ENCODE peak calls at places on chromosome 18, in four cellular contexts. Z is adipocyte; C is anterior cingulate cortex; G is activated naive CD8-positive, alpha-beta T cell treated with anti-CD3 and anti-CD28 coated beads, Interleukin-2, amount 50 U/mL, for 24 hours. V is an unnamed sample.

GRCh38 chr18:42051411-42051810 is 96.4 kb downstream of the PIK3C3 start:
- DNase-seq in Z (no peak), C (no peak), G (no peak), V (no peak)

GRCh38 chr18:27377251-27377650 is 192.1 kb upstream of the CHST9 start:
- DNase-seq in Z (no peak), C (no peak), G (no peak), V (peak; percentile 88)

GRCh38 chr18:79872423-79872822 is 74.7 kb downstream of the KCNG2 start:
- DNase-seq in Z (peak; percentile 4), C (no peak), G (no peak), V (peak; percentile 44)

GRCh38 chr18:58603365-58604067 is 25.4 kb downstream of the ALPK2 start:
- DNase-seq in Z (peak; percentile 55), C (no peak), G (no peak), V (peak; percentile 46)

GRCh38 chr18:75638597-75639467 is 211.3 kb upstream of the SMIM21 start:
- DNase-seq in Z (no peak), C (peak; percentile 33), G (no peak), V (peak; percentile 37)

GRCh38 chr18:78777992-78778391 is 201.6 kb upstream of the SALL3 start:
- DNase-seq in Z (no peak), C (no peak), G (no peak), V (no peak)

GRCh38 chr18:58135806-58136331 is 91.8 kb downstream of the NEDD4L start:
- DNase-seq in Z (peak; percentile 62), C (peak; percentile 17), G (peak; percentile 48), V (peak; percentile 60)

GRCh38 chr18:42078711-42079110 is 123.7 kb downstream of the PIK3C3 start:
- DNase-seq in Z (no peak), C (no peak), G (no peak), V (peak; percentile 78)

GRCh38 chr18:79523738-79524180 is 128.0 kb downstream of the NFATC1 start:
- DNase-seq in Z (no peak), C (no peak), G (peak; percentile 79), V (no peak)

GRCh38 chr18:40917096-40917495 is 1037.9 kb upstream of the PIK3C3 start:
- DNase-seq in Z (peak; percentile 14), C (no peak), G (no peak), V (peak; percentile 23)

GRCh38 chr18:650428-650858 is 7.0 kb upstream of the TYMS start:
- DNase-seq in Z (no peak), C (no peak), G (peak; percentile 18), V (no peak)

GRCh38 chr18:13453714-13454113 is 235.2 kb downstream of the LDLRAD4 start:
- DNase-seq in Z (no peak), C (no peak), G (no peak), V (no peak)

GRCh38 chr18:73520229-73520628 is 627.4 kb downstream of the FBXO15 start:
- DNase-seq in Z (no peak), C (no peak), G (no peak), V (peak; percentile 35)

GRCh38 chr18:52319423-52319822 is 20.6 kb upstream of the DCC start:
- DNase-seq in Z (no peak), C (no peak), G (no peak), V (no peak)

GRCh38 chr18:32380559-32380958 is 90.1 kb downstream of the GAREM1 start:
- DNase-seq in Z (peak; percentile 22), C (no peak), G (no peak), V (peak; percentile 32)

GRCh38 chr18:32277492-32277988 is 87.7 kb downstream of the MEP1B start:
- DNase-seq in Z (no peak), C (no peak), G (no peak), V (no peak)

GRCh38 chr18:3910507-3910906 is 460.5 kb downstream of the TGIF1 start:
- DNase-seq in Z (no peak), C (no peak), G (no peak), V (no peak)

GRCh38 chr18:56470679-56471345 is 167.6 kb downstream of the TXNL1 start:
- DNase-seq in Z (no peak), C (no peak), G (no peak), V (no peak)

GRCh38 chr18:55781481-55781957 is 193.5 kb upstream of the TCF4 start:
- DNase-seq in Z (peak; percentile 67), C (peak; percentile 48), G (no peak), V (peak; percentile 83)

GRCh38 chr18:50624981-50625380 is 65.1 kb downstream of the MAPK4 start:
- DNase-seq in Z (no peak), C (no peak), G (no peak), V (no peak)

GRCh38 chr18:21741511-21742322 is 1.1 kb downstream of the MIB1 start:
- DNase-seq in Z (peak; percentile 50), C (no peak), G (peak; percentile 47), V (no peak)

GRCh38 chr18:52341617-52342381 is 1.8 kb downstream of the DCC start:
- DNase-seq in Z (peak; percentile 62), C (peak; percentile 61), G (no peak), V (no peak)

GRCh38 chr18:56962322-56962721 is 184.6 kb upstream of the BOD1L2 start:
- DNase-seq in Z (no peak), C (no peak), G (no peak), V (no peak)

GRCh38 chr18:59612461-59612860 is 84.8 kb downstream of the CCBE1 start:
- DNase-seq in Z (peak; percentile 90), C (no peak), G (no peak), V (peak; percentile 38)

GRCh38 chr18:32379891-32380290 is 90.8 kb downstream of the GAREM1 start:
- DNase-seq in Z (no peak), C (no peak), G (no peak), V (peak; percentile 82)

GRCh38 chr18:48546411-48546810 is 7.6 kb downstream of the CTIF start:
- DNase-seq in Z (peak; percentile 64), C (no peak), G (no peak), V (peak; percentile 67)

GRCh38 chr18:38951633-38952032 is 1386.0 kb upstream of the CELF4 start:
- DNase-seq in Z (no peak), C (no peak), G (no peak), V (no peak)